ENCODE peak calls at places on chromosome 21, in six cellular contexts. J is neural progenitor cell, M is fibroblast of lung, W is IMR-90, E is GM12878, L is mesenchymal stem cell. R is an unnamed sample.

GRCh38 chr21:41147096-41147978 is 20.6 kb upstream of the BACE2 start:
- DNase-seq in J (peak; percentile 56), M (no peak), W (no peak), E (no peak), L (no peak), R (no peak)

GRCh38 chr21:14587266-14587665 is 41.2 kb upstream of the SAMSN1 start:
- DNase-seq in J (no peak), M (no peak), W (no peak), E (no peak), L (no peak), R (no peak)

GRCh38 chr21:17823846-17824245 is 4.7 kb upstream of the C21orf91 start:
- DNase-seq in J (no peak), M (no peak), W (no peak), E (no peak), L (no peak), R (no peak)

GRCh38 chr21:32991299-32991850 is 34.4 kb upstream of the OLIG2 start:
- DNase-seq in J (peak; percentile 71), M (no peak), W (no peak), E (no peak), L (no peak), R (no peak)

GRCh38 chr21:42220138-42220701 is 1.3 kb downstream of the ABCG1 start:
- DNase-seq in J (peak; percentile 72), M (peak; percentile 76), W (peak; percentile 82), E (no peak), L (peak; percentile 71), R (peak; percentile 92)

GRCh38 chr21:31475223-31475622 is 131.2 kb upstream of the TIAM1 start:
- DNase-seq in J (no peak), M (no peak), W (no peak), E (no peak), L (no peak), R (no peak)

GRCh38 chr21:42392731-42393442 is 3.0 kb downstream of the TMPRSS3 start:
- DNase-seq in J (no peak), M (no peak), W (no peak), E (peak; percentile 96), L (no peak), R (no peak)

GRCh38 chr21:32336711-32337110 is 38.1 kb downstream of the MRAP start:
- DNase-seq in J (no peak), M (no peak), W (peak; percentile 56), E (no peak), L (peak; percentile 11), R (no peak)

GRCh38 chr21:17780539-17780938 is 38.6 kb downstream of the C21orf91 start:
- DNase-seq in J (peak; percentile 13), M (no peak), W (no peak), E (peak; percentile 95), L (no peak), R (no peak)

GRCh38 chr21:42997053-42997452 is 22.7 kb downstream of the PKNOX1 start:
- DNase-seq in J (no peak), M (peak; percentile 98), W (peak; percentile 99), E (no peak), L (peak; percentile 97), R (peak; percentile 60)

GRCh38 chr21:35208810-35209517 is 159.9 kb upstream of the RUNX1 start:
- DNase-seq in J (no peak), M (peak; percentile 90), W (peak; percentile 91), E (no peak), L (peak; percentile 88), R (no peak)

GRCh38 chr21:35210093-35210492 is 161.0 kb upstream of the RUNX1 start:
- DNase-seq in J (no peak), M (no peak), W (no peak), E (no peak), L (no peak), R (no peak)

GRCh38 chr21:35206141-35207125 is 157.3 kb upstream of the RUNX1 start:
- DNase-seq in J (no peak), M (no peak), W (peak; percentile 32), E (no peak), L (no peak), R (peak; percentile 62)

GRCh38 chr21:35207322-35207721 is 158.2 kb upstream of the RUNX1 start:
- DNase-seq in J (no peak), M (no peak), W (no peak), E (no peak), L (no peak), R (no peak)

DNA sequence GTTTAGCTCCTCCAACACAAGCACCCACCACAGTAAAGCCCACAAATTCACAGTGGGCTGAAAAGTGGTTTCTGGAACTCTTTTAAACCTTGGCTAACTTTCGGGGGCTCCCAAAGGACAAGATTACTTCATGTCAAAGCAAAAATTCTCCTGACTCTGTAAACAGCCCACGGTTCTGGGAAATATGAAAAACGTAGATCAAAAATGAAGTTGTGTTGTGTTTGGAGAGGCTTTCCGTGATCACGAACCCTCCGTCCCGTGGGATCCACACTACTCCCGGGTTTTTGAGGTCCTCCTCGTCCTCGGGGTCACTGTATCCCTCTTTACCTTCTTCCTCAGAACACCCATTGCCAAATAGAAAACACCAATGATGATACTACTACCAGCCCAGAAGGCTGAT is 159.0 kb upstream of the RUNX1 start:
- DNase-seq in J (no peak), M (no peak), W (no peak), E (no peak), L (no peak), R (no peak)
- H2AFZ ChIP-seq in J (no peak overlapping the region), M (peak overlapping the region; percentile 2), W (peak overlapping the region; percentile 62), E (no peak overlapping the region), L (no peak overlapping the region), R (no peak overlapping the region)

DNA sequence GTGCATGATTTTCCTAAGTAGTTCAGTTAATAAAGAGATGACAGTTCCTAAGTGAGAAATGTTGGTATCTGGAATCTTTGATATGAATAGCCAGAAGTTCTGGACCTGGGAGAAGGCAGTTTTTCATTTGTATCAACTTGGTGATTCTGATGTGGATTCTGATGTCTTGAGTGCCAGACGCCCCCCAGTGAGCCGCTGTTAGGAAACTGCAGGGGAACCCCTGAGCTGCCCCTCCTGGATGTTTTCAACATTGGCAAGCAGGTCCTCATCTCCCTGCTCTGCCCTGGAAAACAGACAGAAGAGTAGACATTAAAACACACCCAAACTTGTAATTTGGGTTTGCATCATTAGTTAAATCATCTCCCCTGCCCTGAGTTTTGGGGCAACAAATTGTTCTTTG is 7.4 kb downstream of the ETS2 start:
- DNase-seq in J (no peak), M (no peak), W (no peak), E (no peak), L (no peak), R (no peak)
- H3K36me3 ChIP-seq in J (peaks cover 7% of the 10 kb centered on the region), M (peaks cover 21% of the 10 kb centered on the region), W (peaks cover 69% of the 10 kb centered on the region), E (peaks cover 5% of the 10 kb centered on the region), L (peaks cover 30% of the 10 kb centered on the region), R (peaks cover 11% of the 10 kb centered on the region)

DNA sequence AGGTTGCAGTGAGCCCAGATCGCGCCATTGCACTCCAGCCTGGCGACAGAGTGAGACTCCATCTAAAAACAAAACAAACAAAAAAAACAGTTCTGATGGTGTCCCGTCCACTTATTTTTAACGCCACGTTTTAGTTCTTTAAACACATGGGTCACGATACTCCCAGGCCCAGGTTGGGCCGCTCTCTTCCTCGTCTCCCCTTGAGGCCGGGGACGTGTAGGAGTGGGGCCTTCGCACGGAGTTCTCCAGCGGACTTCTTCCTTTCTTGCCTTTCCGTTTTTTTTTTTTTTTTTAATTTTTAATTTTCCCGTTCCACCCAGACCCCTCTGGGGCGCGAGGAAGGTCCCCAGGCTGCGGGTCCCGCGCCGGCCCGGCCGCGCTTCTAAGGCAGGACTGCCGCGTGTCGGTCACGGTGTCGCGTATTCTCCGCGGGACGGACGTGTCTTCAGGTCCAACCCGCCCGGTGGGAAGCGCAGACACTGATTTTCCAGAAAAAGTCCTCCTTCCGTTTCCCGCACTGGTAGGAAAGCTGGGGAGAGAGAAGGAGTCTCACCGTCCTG is 47.5 kb upstream of the SLC19A1 start:
- DNase-seq in J (no peak), M (no peak), W (no peak), E (no peak), L (no peak), R (no peak)
- H3K9me3 ChIP-seq in J (peaks cover 8% of the 10 kb centered on the region), M (no peaks in the 10 kb centered on the region), W (peaks cover 34% of the 10 kb centered on the region), E (peaks cover 5% of the 10 kb centered on the region), L (peaks cover 40% of the 10 kb centered on the region), R (peaks cover 3% of the 10 kb centered on the region)

GRCh38 chr21:36486246-36486645 is 6.3 kb upstream of the CLDN14 start:
- DNase-seq in J (no peak), M (no peak), W (no peak), E (no peak), L (no peak), R (no peak)

GRCh38 chr21:36491191-36491916 is 11.4 kb upstream of the CLDN14 start:
- DNase-seq in J (peak; percentile 26), M (no peak), W (no peak), E (no peak), L (no peak), R (peak; percentile 26)

GRCh38 chr21:36489103-36489785 is 9.3 kb upstream of the CLDN14 start:
- DNase-seq in J (no peak), M (no peak), W (no peak), E (no peak), L (no peak), R (no peak)

GRCh38 chr21:36485476-36485875 is 5.6 kb upstream of the CLDN14 start:
- DNase-seq in J (no peak), M (no peak), W (no peak), E (no peak), L (no peak), R (no peak)

GRCh38 chr21:36487641-36488307 is 7.9 kb upstream of the CLDN14 start:
- DNase-seq in J (no peak), M (no peak), W (peak; percentile 64), E (no peak), L (no peak), R (no peak)
- H2AFZ ChIP-seq in J (no peak overlapping the region), M (no peak overlapping the region), W (no peak overlapping the region), E (no peak overlapping the region), L (no peak overlapping the region), R (no peak overlapping the region)